ENCODE peak calls at places on chromosomes 2 and 18, in eight cellular contexts. B is SK-N-SH; Y is stomach; C is CD4-positive, alpha-beta T cell; K is mucosa of descending colon; W is H1; M is body of pancreas; N is astrocyte. U is an unnamed sample.

GRCh38 chr2:23624915-23625314 is 239.9 kb downstream of the KLHL29 start:
- DNase-seq in B (no peak), Y (no peak), C (no peak), K (no peak), W (no peak), M (no peak), N (no peak), U (no peak)

GRCh38 chr2:22020101-22020742 is 896.5 kb downstream of the TDRD15 start:
- DNase-seq in B (no peak), Y (no peak), C (no peak), K (no peak), W (no peak), M (no peak), N (no peak), U (no peak)

GRCh38 chr2:215277942-215278341 is 33.9 kb upstream of the ATIC start:
- DNase-seq in B (no peak), Y (no peak), C (no peak), K (no peak), W (no peak), M (no peak), N (peak; percentile 26), U (no peak)

GRCh38 chr2:148604927-148605326 is 39.6 kb upstream of the EPC2 start:
- DNase-seq in B (no peak), Y (no peak), C (no peak), K (no peak), W (no peak), M (no peak), N (no peak), U (no peak)

GRCh38 chr18:6763524-6763923 is 34.0 kb downstream of the ARHGAP28 start:
- DNase-seq in B (no peak), Y (no peak), C (no peak), K (no peak), W (no peak), M (no peak), N (no peak), U (no peak)

GRCh38 chr2:98029718-98030222 is 34.0 kb upstream of the TMEM131 start:
- DNase-seq in B (no peak), Y (no peak), C (no peak), K (no peak), W (peak; percentile 19), M (no peak), N (peak; percentile 47), U (no peak)

GRCh38 chr2:29295843-29296242 is 180.6 kb downstream of the CLIP4 start:
- DNase-seq in B (peak; percentile 54), Y (no peak), C (no peak), K (no peak), W (no peak), M (peak; percentile 49), N (no peak), U (no peak)

GRCh38 chr2:231342111-231342711 is 53.3 kb upstream of the B3GNT7 start:
- DNase-seq in B (no peak), Y (no peak), C (no peak), K (no peak), W (no peak), M (no peak), N (no peak), U (no peak)

GRCh38 chr2:84204995-84205394 is 254.1 kb downstream of the SUCLG1 start:
- DNase-seq in B (no peak), Y (no peak), C (no peak), K (no peak), W (no peak), M (no peak), N (no peak), U (no peak)

GRCh38 chr18:32317651-32318050 is 127.8 kb downstream of the MEP1B start:
- DNase-seq in B (no peak), Y (no peak), C (no peak), K (no peak), W (no peak), M (no peak), N (peak; percentile 79), U (no peak)

GRCh38 chr18:79413901-79414300 is 18.2 kb downstream of the NFATC1 start:
- DNase-seq in B (no peak), Y (no peak), C (no peak), K (peak; percentile 20), W (no peak), M (no peak), N (no peak), U (no peak)

GRCh38 chr18:13579874-13580273 is 146.5 kb downstream of the FAM210A start:
- DNase-seq in B (no peak), Y (no peak), C (no peak), K (no peak), W (no peak), M (no peak), N (no peak), U (no peak)

GRCh38 chr2:164839914-164840457 is 1.6 kb downstream of the COBLL1 start:
- DNase-seq in B (no peak), Y (no peak), C (no peak), K (no peak), W (no peak), M (peak; percentile 60), N (peak; percentile 46), U (no peak)

GRCh38 chr18:45084207-45084606 is 403.5 kb downstream of the SETBP1 start:
- DNase-seq in B (no peak), Y (no peak), C (no peak), K (no peak), W (no peak), M (no peak), N (no peak), U (no peak)

GRCh38 chr2:46803551-46803885 is 112.1 kb downstream of the MCFD2 start:
- DNase-seq in B (no peak), Y (no peak), C (no peak), K (no peak), W (no peak), M (no peak), N (no peak), U (no peak)

GRCh38 chr2:51813245-51813644 is 781.3 kb upstream of the NRXN1 start:
- DNase-seq in B (no peak), Y (no peak), C (no peak), K (no peak), W (no peak), M (no peak), N (peak; percentile 63), U (no peak)
- TF ChIP-seq CTCF in B (no peak), Y (no peak), C (no peak), K (no peak), W (no peak), M (no peak), N (no peak), U (no peak)

DNA sequence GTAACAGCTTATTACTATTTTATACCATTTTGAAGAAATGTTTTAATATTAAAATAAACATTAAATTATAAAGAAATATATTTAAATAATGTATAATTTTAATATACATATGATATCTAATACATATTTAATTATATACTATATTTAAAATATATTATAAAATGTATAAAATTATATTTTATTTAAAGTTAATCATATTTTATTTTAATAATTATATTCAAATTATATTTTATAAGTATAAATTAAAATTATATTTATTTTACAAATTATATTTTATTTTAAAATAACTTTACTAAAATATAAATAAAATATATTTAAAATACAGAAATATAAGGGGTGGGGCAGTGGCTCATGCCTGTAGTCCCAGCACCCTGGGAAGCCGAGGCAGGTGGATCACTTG is 2.1 kb downstream of the CRYGD start:
- DNase-seq in B (no peak), Y (no peak), C (no peak), K (no peak), W (no peak), M (no peak), N (no peak), U (no peak)
- TF ChIP-seq CTCF in B (no peak), Y (no peak), C (no peak), K (no peak), W (no peak), M (no peak), N (no peak), U (no peak)

GRCh38 chr2:38603402-38604265 is 906 bp upstream of the HNRNPLL start:
- DNase-seq in B (peak; percentile 85), Y (peak; percentile 76), C (peak; percentile 77), K (peak; percentile 91), W (peak; percentile 84), M (peak; percentile 90), N (peak; percentile 56), U (no peak)
- TF ChIP-seq CTCF in B (peak; percentile 99), Y (peak; percentile 97), C (peak; percentile 93), K (peak; percentile 89), W (peak; percentile 95), M (peak; percentile 97), N (peak; percentile 66), U (peak; percentile 83)

GRCh38 chr2:42074661-42075060 is 26.8 kb downstream of the PKDCC start:
- DNase-seq in B (no peak), Y (no peak), C (no peak), K (no peak), W (no peak), M (no peak), N (no peak), U (no peak)
- TF ChIP-seq CTCF in B (peak; percentile 19), Y (no peak), C (no peak), K (no peak), W (peak; percentile 58), M (no peak), N (no peak), U (no peak)

GRCh38 chr2:60555794-60556161 is 2.3 kb upstream of the BCL11A start:
- DNase-seq in B (no peak), Y (no peak), C (no peak), K (no peak), W (no peak), M (no peak), N (no peak), U (no peak)

GRCh38 chr2:60556441-60556997 is 3.1 kb upstream of the BCL11A start:
- DNase-seq in B (peak; percentile 24), Y (no peak), C (no peak), K (peak; percentile 62), W (no peak), M (no peak), N (no peak), U (no peak)

GRCh38 chr2:60553992-60554648 is 666 bp upstream of the BCL11A start:
- DNase-seq in B (peak; percentile 47), Y (no peak), C (no peak), K (peak; percentile 77), W (peak; percentile 80), M (peak; percentile 61), N (peak; percentile 18), U (no peak)

GRCh38 chr2:60554649-60555065 is 1.2 kb upstream of the BCL11A start:
- DNase-seq in B (peak; percentile 52), Y (no peak), C (no peak), K (peak; percentile 65), W (peak; percentile 63), M (peak; percentile 54), N (no peak), U (no peak)

GRCh38 chr2:60555066-60555793 is 1.8 kb upstream of the BCL11A start:
- DNase-seq in B (peak; percentile 73), Y (peak; percentile 72), C (peak; percentile 52), K (peak; percentile 81), W (peak; percentile 77), M (peak; percentile 78), N (peak; percentile 51), U (no peak)
- TF ChIP-seq CTCF in B (peak; percentile 56), Y (no peak), C (peak; percentile 32), K (no peak), W (no peak), M (peak; percentile 24), N (peak; percentile 27), U (peak; percentile 54)